ENCODE peak calls at places on chromosomes 2 and 18, in four cellular contexts. G, E, C and F are unnamed samples.

GRCh38 chr2:9777081-9777480 is 66.2 kb upstream of the TAF1B start:
- DNase-seq in E (no peak), C (no peak), G (no peak), F (no peak)

GRCh38 chr18:73563345-73563744 is 584.3 kb downstream of the FBXO15 start:
- DNase-seq in G (no peak), C (no peak), E (no peak), F (no peak)

GRCh38 chr2:71798266-71799012 is 345.1 kb downstream of the DYSF start:
- DNase-seq in E (no peak), C (no peak), G (peak; percentile 50), F (peak; percentile 71)

GRCh38 chr2:184416514-184416913 is 181.8 kb upstream of the ZNF804A start:
- DNase-seq in G (no peak), E (no peak), C (no peak), F (no peak)

GRCh38 chr2:9004338-9005204 is 1.1 kb upstream of the MBOAT2 start:
- DNase-seq in G (no peak), C (no peak), E (no peak), F (peak; percentile 15)

GRCh38 chr2:85264471-85264870 is 63.3 kb downstream of the TGOLN2 start:
- DNase-seq in C (no peak), G (no peak), E (no peak), F (no peak)

GRCh38 chr2:85018049-85018447 is 47.1 kb downstream of the KCMF1 start:
- DNase-seq in G (no peak), E (no peak), C (no peak), F (no peak)

GRCh38 chr2:98556634-98557033 is 51.7 kb downstream of the COA5 start:
- DNase-seq in C (peak; percentile 1), E (no peak), G (peak; percentile 50), F (no peak)

GRCh38 chr18:63259581-63259830 is 60.1 kb downstream of the BCL2 start:
- DNase-seq in E (no peak), C (no peak), G (no peak), F (no peak)

GRCh38 chr2:79833235-79833878 is 320.5 kb downstream of the CTNNA2 start:
- DNase-seq in C (no peak), E (no peak), G (no peak), F (no peak)

GRCh38 chr2:190835303-190835930 is 45.2 kb upstream of the GLS start:
- DNase-seq in G (no peak), C (peak; percentile 55), E (no peak), F (no peak)

GRCh38 chr2:67237288-67237687 is 159.8 kb upstream of the ETAA1 start:
- DNase-seq in C (no peak), E (no peak), G (no peak), F (no peak)

GRCh38 chr2:46076251-46076650 is 221.0 kb upstream of the EPAS1 start:
- DNase-seq in G (no peak), C (no peak), E (no peak), F (no peak)

GRCh38 chr2:50885948-50886347 is 146.0 kb downstream of the NRXN1 start:
- DNase-seq in E (no peak), C (no peak), G (no peak), F (no peak)

GRCh38 chr2:226274143-226274542 is 525.5 kb downstream of the IRS1 start:
- DNase-seq in E (no peak), C (no peak), G (no peak), F (no peak)

GRCh38 chr2:222290691-222291484 is 7.9 kb downstream of the PAX3 start:
- DNase-seq in C (no peak), G (no peak), E (no peak), F (no peak)

GRCh38 chr18:23038712-23039111 is 96.6 kb upstream of the CABLES1 start:
- DNase-seq in G (no peak), C (no peak), E (no peak), F (no peak)

GRCh38 chr2:197556456-197556855 is 40.6 kb downstream of the MOB4 start:
- DNase-seq in G (no peak), E (no peak), C (no peak), F (no peak)

GRCh38 chr2:190863946-190864345 is 16.7 kb upstream of the GLS start:
- DNase-seq in E (no peak), G (no peak), C (no peak), F (peak; percentile 71)

GRCh38 chr2:141911485-141912066 is 219.2 kb downstream of the LRP1B start:
- DNase-seq in E (no peak), G (no peak), C (no peak), F (peak; percentile 46)

GRCh38 chr18:24918257-24918656 is 433.7 kb downstream of the ZNF521 start:
- DNase-seq in G (no peak), C (no peak), E (no peak), F (no peak)

GRCh38 chr18:50282521-50283335 is 1.4 kb upstream of the MBD1 start:
- DNase-seq in C (no peak), E (no peak), G (peak; percentile 56), F (no peak)

GRCh38 chr2:223725494-223725893 is 111.9 kb downstream of the AP1S3 start:
- DNase-seq in C (peak; percentile 69), E (no peak), G (peak; percentile 68), F (peak; percentile 89)

GRCh38 chr2:109365131-109365530 is 236.1 kb downstream of the SH3RF3 start:
- DNase-seq in G (no peak), C (no peak), E (no peak), F (no peak)

GRCh38 chr2:188787661-188788044 is 186.5 kb upstream of the COL3A1 start:
- DNase-seq in G (no peak), E (no peak), C (no peak), F (no peak)

GRCh38 chr2:237569896-237570295 is 3.5 kb downstream of the PRLH start:
- DNase-seq in C (no peak), E (no peak), G (no peak), F (no peak)